ENCODE peak calls at places on chromosomes 7 and 10, in nine cellular contexts. One of them, this sample, is unnamed.
A peak's percentile ranks its signal among the peaks of the same experiment; 100 is the strongest.

GRCh38 chr10:44920252-44920651 is 9.1 kb downstream of the TMEM72 start:
- DNase-seq in A549: no peak
- DNase-seq in tibial nerve: no peak
- DNase-seq in GM12878: no peak
- DNase-seq in suprapubic skin: no peak
- DNase-seq in NB4: no peak
- DNase-seq in uterus: no peak
- DNase-seq in H1: peak; percentile 4
- DNase-seq in H54: no peak
- DNase-seq in this sample: no peak

GRCh38 chr7:1944619-1945210 is 274.6 kb downstream of the ELFN1 start:
- DNase-seq in suprapubic skin: no peak
- DNase-seq in H1: no peak
- DNase-seq in uterus: no peak
- DNase-seq in H54: no peak
- DNase-seq in tibial nerve: no peak
- DNase-seq in GM12878: no peak
- DNase-seq in NB4: no peak
- DNase-seq in A549: no peak
- DNase-seq in this sample: no peak

GRCh38 chr7:3605222-3605621 is 304.2 kb downstream of the SDK1 start:
- DNase-seq in H1: no peak
- DNase-seq in A549: no peak
- DNase-seq in tibial nerve: no peak
- DNase-seq in NB4: no peak
- DNase-seq in suprapubic skin: no peak
- DNase-seq in GM12878: no peak
- DNase-seq in H54: no peak
- DNase-seq in uterus: no peak
- DNase-seq in this sample: no peak

GRCh38 chr10:1180836-1181235 is 124.7 kb downstream of the WDR37 start:
- DNase-seq in GM12878: no peak
- DNase-seq in A549: peak; percentile 10
- DNase-seq in suprapubic skin: no peak
- DNase-seq in H1: no peak
- DNase-seq in H54: no peak
- DNase-seq in uterus: no peak
- DNase-seq in tibial nerve: no peak
- DNase-seq in NB4: no peak
- DNase-seq in this sample: no peak

GRCh38 chr10:114551310-114551972 is 106.6 kb downstream of the ABLIM1 start:
- DNase-seq in suprapubic skin: no peak
- DNase-seq in GM12878: no peak
- DNase-seq in H54: no peak
- DNase-seq in tibial nerve: peak; percentile 50
- DNase-seq in NB4: no peak
- DNase-seq in A549: no peak
- DNase-seq in H1: no peak
- DNase-seq in uterus: peak; percentile 69
- DNase-seq in this sample: peak; percentile 85

GRCh38 chr10:122245136-122245535 is 26.0 kb upstream of the BTBD16 start:
- DNase-seq in A549: no peak
- DNase-seq in H54: no peak
- DNase-seq in tibial nerve: no peak
- DNase-seq in NB4: no peak
- DNase-seq in uterus: no peak
- DNase-seq in suprapubic skin: no peak
- DNase-seq in H1: no peak
- DNase-seq in GM12878: no peak
- DNase-seq in this sample: no peak

GRCh38 chr10:100775346-100775745 is 30.0 kb downstream of the PAX2 start:
- DNase-seq in H1: no peak
- DNase-seq in NB4: no peak
- DNase-seq in H54: peak; percentile 70
- DNase-seq in uterus: no peak
- DNase-seq in suprapubic skin: no peak
- DNase-seq in A549: no peak
- DNase-seq in tibial nerve: no peak
- DNase-seq in GM12878: no peak
- DNase-seq in this sample: peak; percentile 13

GRCh38 chr7:133434246-133434865 is 181.5 kb downstream of the EXOC4 start:
- DNase-seq in suprapubic skin: no peak
- DNase-seq in tibial nerve: no peak
- DNase-seq in uterus: no peak
- DNase-seq in GM12878: no peak
- DNase-seq in A549: peak; percentile 21
- DNase-seq in H54: no peak
- DNase-seq in NB4: peak; percentile 53
- DNase-seq in H1: no peak
- DNase-seq in this sample: no peak

GRCh38 chr7:157586426-157586955 is 249.7 kb downstream of the DNAJB6 start:
- DNase-seq in H1: no peak
- DNase-seq in tibial nerve: no peak
- DNase-seq in H54: no peak
- DNase-seq in NB4: no peak
- DNase-seq in A549: no peak
- DNase-seq in suprapubic skin: no peak
- DNase-seq in GM12878: no peak
- DNase-seq in uterus: no peak
- DNase-seq in this sample: no peak

GRCh38 chr7:41981046-41982040 is 255.7 kb downstream of the GLI3 start:
- DNase-seq in H54: no peak
- DNase-seq in A549: no peak
- DNase-seq in NB4: no peak
- DNase-seq in uterus: no peak
- DNase-seq in H1: no peak
- DNase-seq in suprapubic skin: no peak
- DNase-seq in tibial nerve: no peak
- DNase-seq in GM12878: no peak
- DNase-seq in this sample: no peak

GRCh38 chr7:53466396-53466795 is 431.0 kb downstream of the POM121L12 start:
- DNase-seq in suprapubic skin: no peak
- DNase-seq in H54: no peak
- DNase-seq in NB4: no peak
- DNase-seq in uterus: no peak
- DNase-seq in H1: no peak
- DNase-seq in A549: no peak
- DNase-seq in GM12878: no peak
- DNase-seq in tibial nerve: no peak
- DNase-seq in this sample: no peak

GRCh38 chr7:41501466-41501865 is 201.4 kb downstream of the INHBA start:
- DNase-seq in H54: no peak
- DNase-seq in NB4: no peak
- DNase-seq in GM12878: no peak
- DNase-seq in suprapubic skin: no peak
- DNase-seq in uterus: no peak
- DNase-seq in H1: no peak
- DNase-seq in A549: no peak
- DNase-seq in tibial nerve: no peak
- DNase-seq in this sample: no peak

GRCh38 chr7:148916186-148916585 is 32.1 kb upstream of the EZH2 start:
- DNase-seq in H54: no peak
- DNase-seq in H1: no peak
- DNase-seq in NB4: no peak
- DNase-seq in tibial nerve: no peak
- DNase-seq in suprapubic skin: no peak
- DNase-seq in uterus: no peak
- DNase-seq in GM12878: no peak
- DNase-seq in A549: no peak
- DNase-seq in this sample: no peak

DNA sequence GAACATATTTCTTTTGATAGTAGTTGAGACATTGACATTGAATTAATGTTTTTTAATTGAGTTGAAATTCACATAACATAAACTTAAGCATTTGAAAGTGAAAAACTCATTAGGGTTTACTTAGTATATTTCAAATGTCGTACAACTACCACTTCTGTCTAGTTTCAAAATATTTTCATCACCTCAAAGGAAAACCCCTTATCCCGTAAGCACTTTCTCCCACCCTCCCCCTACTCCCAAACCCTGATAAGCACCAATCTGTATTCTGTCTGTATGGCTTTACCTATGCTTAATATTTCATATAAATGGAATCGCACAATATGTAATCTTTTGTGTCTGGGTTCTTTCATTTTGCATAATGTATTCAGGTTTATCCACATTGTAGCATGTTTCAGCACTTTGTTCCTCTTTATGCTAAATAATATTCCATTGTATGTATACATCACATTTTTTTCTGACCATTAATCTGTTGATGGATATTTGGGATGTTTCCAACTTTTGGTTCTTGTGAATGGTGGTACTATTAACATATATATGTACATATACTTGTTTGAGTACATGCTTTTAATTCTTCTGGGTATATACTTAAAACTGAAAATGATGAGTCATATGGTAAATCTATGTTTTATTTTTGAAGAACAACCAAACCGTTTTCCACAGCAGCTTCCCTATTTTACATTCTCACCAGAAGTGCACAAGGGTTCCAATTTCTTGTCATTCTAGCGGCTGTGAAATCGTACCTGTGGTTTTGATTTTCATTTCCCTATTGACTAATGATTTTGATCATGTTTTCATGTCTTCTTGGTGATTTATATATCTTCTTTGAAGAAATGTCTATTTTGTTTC is 6.3 kb upstream of the STARD3NL start:
- DNase-seq in H54: no peak
- DNase-seq in uterus: no peak
- DNase-seq in tibial nerve: no peak
- DNase-seq in GM12878: peak; percentile 83
- DNase-seq in NB4: peak; percentile 60
- DNase-seq in A549: no peak
- DNase-seq in H1: no peak
- DNase-seq in suprapubic skin: no peak
- DNase-seq in this sample: no peak
- TF ChIP-seq POLR2A in H54: no peak
- TF ChIP-seq POLR2A in uterus: no peak
- TF ChIP-seq POLR2A in tibial nerve: no peak
- TF ChIP-seq POLR2A in GM12878: no peak
- TF ChIP-seq POLR2A in NB4: no peak
- TF ChIP-seq POLR2A in A549: no peak
- TF ChIP-seq POLR2A in H1: no peak
- TF ChIP-seq POLR2A in suprapubic skin: no peak
- TF ChIP-seq POLR2A in this sample: no peak

DNA sequence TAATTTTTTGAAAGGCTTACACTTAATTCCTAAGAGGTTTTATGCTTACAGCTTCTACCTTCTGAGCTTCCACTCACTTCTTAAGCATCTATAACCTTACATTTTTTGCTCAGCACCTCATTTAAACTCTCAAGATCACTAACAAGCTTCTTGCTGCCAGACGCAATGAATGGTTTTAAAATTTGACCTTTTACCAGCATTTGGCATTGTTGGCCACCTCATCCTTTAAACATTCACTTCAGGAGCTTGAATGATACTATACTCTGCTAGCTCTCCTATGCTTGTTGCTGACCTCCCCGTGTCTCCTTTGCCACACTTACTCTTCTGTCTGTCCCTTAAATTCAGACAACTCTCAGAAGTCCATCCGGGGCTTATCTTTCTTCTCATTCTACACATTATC is 37.7 kb upstream of the ODAD2 start:
- DNase-seq in A549: no peak
- DNase-seq in H1: no peak
- DNase-seq in suprapubic skin: no peak
- DNase-seq in GM12878: no peak
- DNase-seq in NB4: no peak
- DNase-seq in tibial nerve: no peak
- DNase-seq in uterus: no peak
- DNase-seq in H54: peak; percentile 17
- DNase-seq in this sample: no peak
- TF ChIP-seq POLR2A in A549: no peak
- TF ChIP-seq POLR2A in H1: no peak
- TF ChIP-seq POLR2A in suprapubic skin: no peak
- TF ChIP-seq POLR2A in GM12878: no peak
- TF ChIP-seq POLR2A in NB4: no peak
- TF ChIP-seq POLR2A in tibial nerve: no peak
- TF ChIP-seq POLR2A in uterus: no peak
- TF ChIP-seq POLR2A in H54: no peak
- TF ChIP-seq POLR2A in this sample: no peak

DNA sequence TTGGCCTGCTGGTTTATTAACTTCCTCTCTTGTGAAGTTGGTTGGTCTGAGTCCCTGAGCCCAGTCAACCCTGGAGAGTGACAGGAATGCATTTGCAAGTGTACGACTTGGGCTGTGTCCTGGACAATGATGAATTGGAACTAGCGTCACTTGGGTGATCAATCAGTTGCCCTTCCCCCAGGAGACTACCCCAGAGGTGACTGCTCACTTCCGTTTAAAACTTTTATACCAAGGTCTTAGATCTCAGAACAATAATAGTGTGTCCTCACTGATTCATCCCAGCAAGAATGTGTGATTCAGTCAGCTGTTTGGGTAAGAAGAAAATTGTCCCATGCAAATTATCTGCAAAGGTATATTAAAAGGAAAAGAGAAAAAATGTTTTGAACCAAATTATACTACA is 102.9 kb upstream of the ARMC3 start:
- DNase-seq in uterus: no peak
- DNase-seq in suprapubic skin: no peak
- DNase-seq in H54: peak; percentile 40
- DNase-seq in NB4: no peak
- DNase-seq in tibial nerve: no peak
- DNase-seq in H1: no peak
- DNase-seq in GM12878: no peak
- DNase-seq in A549: peak; percentile 20
- DNase-seq in this sample: no peak
- TF ChIP-seq POLR2A in uterus: no peak
- TF ChIP-seq POLR2A in suprapubic skin: no peak
- TF ChIP-seq POLR2A in H54: no peak
- TF ChIP-seq POLR2A in NB4: no peak
- TF ChIP-seq POLR2A in tibial nerve: no peak
- TF ChIP-seq POLR2A in H1: no peak
- TF ChIP-seq POLR2A in GM12878: no peak
- TF ChIP-seq POLR2A in A549: no peak
- TF ChIP-seq POLR2A in this sample: no peak

DNA sequence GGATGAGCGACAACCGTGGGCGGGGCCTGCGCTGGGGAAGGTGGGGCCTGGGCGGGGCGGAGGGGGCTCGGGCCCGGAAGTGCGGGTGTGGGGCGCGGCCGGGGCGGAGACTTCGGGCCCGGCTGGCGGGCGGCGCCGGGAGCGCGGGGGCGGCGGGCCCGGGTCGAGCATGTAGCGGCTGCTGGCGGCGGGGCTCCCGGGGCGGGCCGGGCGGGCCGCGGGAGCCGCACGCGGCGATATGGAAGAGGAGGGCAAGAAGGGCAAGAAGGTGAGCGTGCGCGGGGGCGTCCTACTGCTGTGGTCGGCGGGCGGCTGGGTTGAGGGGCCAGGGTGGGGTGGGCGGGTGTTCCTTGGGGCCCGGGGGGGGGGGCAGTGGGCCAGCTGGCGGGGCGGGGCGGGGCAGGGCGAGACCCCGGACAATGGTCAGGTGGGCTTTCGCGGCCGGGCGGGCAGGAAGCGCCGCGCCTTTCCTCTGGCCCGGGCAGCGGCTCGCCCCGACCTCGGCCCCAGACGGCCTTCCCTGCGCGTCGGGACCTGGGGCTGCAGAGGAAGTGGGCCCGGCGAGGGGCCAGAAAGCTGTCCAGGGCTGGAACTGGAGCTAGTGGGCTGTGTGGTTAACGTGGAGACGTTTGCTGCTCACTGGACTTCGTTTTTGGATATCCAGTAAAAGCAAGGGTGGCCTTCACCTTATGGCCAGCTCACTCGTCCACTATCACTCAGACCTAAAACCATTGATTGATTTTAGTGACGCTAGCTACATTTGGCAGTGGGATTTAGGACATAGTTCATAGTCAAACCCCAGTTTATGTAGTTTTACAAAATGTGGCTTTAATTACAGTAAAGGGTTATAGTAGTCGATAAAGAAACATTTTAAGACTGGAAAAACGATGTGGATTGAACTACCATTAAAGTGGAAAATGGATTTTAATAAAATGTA is at the start of gene CCM2:
- DNase-seq in A549: peak; percentile 36
- DNase-seq in GM12878: no peak
- DNase-seq in H1: no peak
- DNase-seq in NB4: peak; percentile 74
- DNase-seq in H54: peak; percentile 73
- DNase-seq in tibial nerve: no peak
- DNase-seq in uterus: peak; percentile 50
- DNase-seq in suprapubic skin: no peak
- DNase-seq in this sample: peak; percentile 55
- TF ChIP-seq POLR2A in A549: peak; percentile 17
- TF ChIP-seq POLR2A in GM12878: peak; percentile 67
- TF ChIP-seq POLR2A in H1: peak; percentile 9
- TF ChIP-seq POLR2A in NB4: peak; percentile 52
- TF ChIP-seq POLR2A in H54: peak; percentile 48
- TF ChIP-seq POLR2A in tibial nerve: no peak
- TF ChIP-seq POLR2A in uterus: peak; percentile 46
- TF ChIP-seq POLR2A in suprapubic skin: no peak
- TF ChIP-seq POLR2A in this sample: peak; percentile 39